ENCODE peak calls at places on chromosome 4, in six cellular contexts. F is IMR-90, Q is Karpas-422, M is K562, V is mesenchymal stem cell, C is fibroblast of lung. I is an unnamed sample.

GRCh38 chr4:33649015-33649414 is 2595.3 kb downstream of the ARAP2 start:
- DNase-seq in M (no peak), C (peak; percentile 9), F (peak; percentile 5), Q (no peak), V (peak; percentile 67), I (no peak)

GRCh38 chr4:16140520-16141249 is 56.9 kb upstream of the PROM1 start:
- DNase-seq in V (peak; percentile 87), Q (no peak), C (peak; percentile 99), M (no peak), F (peak; percentile 68), I (no peak)

GRCh38 chr4:170025523-170026252 is 507 bp downstream of the MFAP3L start:
- DNase-seq in V (no peak), M (no peak), F (no peak), Q (no peak), C (no peak), I (no peak)

GRCh38 chr4:42892413-42892812 is at the start of gene GRXCR1:
- DNase-seq in C (no peak), F (no peak), V (no peak), M (no peak), Q (no peak), I (no peak)

GRCh38 chr4:86013623-86014022 is 346.2 kb downstream of the MAPK10 start:
- DNase-seq in C (peak; percentile 82), F (peak; percentile 69), M (no peak), V (no peak), Q (no peak), I (no peak)

GRCh38 chr4:89587364-89587763 is 249.6 kb downstream of the SNCA start:
- DNase-seq in F (no peak), Q (no peak), C (no peak), M (no peak), V (no peak), I (no peak)

GRCh38 chr4:153787156-153787555 is 1.7 kb downstream of the SFRP2 start:
- DNase-seq in C (no peak), F (no peak), Q (no peak), V (no peak), M (no peak), I (no peak)

GRCh38 chr4:37662861-37663390 is 23.2 kb downstream of the RELL1 start:
- DNase-seq in F (peak; percentile 13), Q (no peak), V (peak; percentile 63), M (no peak), C (peak; percentile 56), I (no peak)

GRCh38 chr4:158496030-158496741 is 25.5 kb upstream of the RXFP1 start:
- DNase-seq in V (no peak), M (peak; percentile 27), F (no peak), C (no peak), Q (peak; percentile 85), I (peak; percentile 38)

GRCh38 chr4:51906167-51906647 is 63.3 kb downstream of the DCUN1D4 start:
- DNase-seq in M (no peak), Q (peak; percentile 80), V (peak; percentile 6), C (peak; percentile 49), F (peak; percentile 47), I (no peak)

GRCh38 chr4:123930971-123931370 is 534.4 kb downstream of the SPRY1 start:
- DNase-seq in V (peak; percentile 26), F (peak; percentile 12), M (no peak), C (no peak), Q (no peak), I (no peak)

GRCh38 chr4:168656055-168656660 is 159.3 kb downstream of the PALLD start:
- DNase-seq in V (peak; percentile 58), Q (no peak), M (no peak), C (peak; percentile 93), F (peak; percentile 94), I (no peak)

GRCh38 chr4:166816901-166817300 is 417.4 kb downstream of the SPOCK3 start:
- DNase-seq in V (peak; percentile 26), F (no peak), M (no peak), Q (no peak), C (peak; percentile 62), I (no peak)

GRCh38 chr4:7361256-7361655 is 73.5 kb downstream of the PSAPL1 start:
- DNase-seq in Q (no peak), F (no peak), V (no peak), C (no peak), M (no peak), I (no peak)
- H3K9ac ChIP-seq in Q (no peak overlapping the region), F (no peak overlapping the region), V (no peak overlapping the region), C (no peak overlapping the region), M (no peak overlapping the region), I (no peak overlapping the region)

DNA sequence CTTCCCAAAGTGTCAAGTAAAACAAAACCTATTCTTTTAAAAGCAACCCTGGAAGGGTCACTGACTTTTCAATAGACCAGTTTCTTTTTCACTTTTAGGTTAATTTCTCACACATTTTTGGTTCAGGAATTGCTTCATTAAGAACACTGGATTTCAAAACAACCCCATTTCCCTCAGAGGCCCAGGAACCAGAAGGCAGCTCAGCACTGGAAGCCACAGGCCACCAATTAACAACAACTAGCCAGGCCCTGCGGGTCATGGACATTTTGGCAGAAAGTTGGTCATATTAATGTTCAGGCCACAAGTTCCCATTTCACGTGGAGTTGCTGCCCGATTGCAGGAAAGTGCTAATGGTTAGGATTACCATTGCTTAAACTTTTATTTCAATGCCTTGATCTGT is 39.8 kb downstream of the HAND2 start:
- DNase-seq in C (no peak), F (no peak), Q (no peak), M (no peak), V (no peak), I (no peak)
- H2AFZ ChIP-seq in C (no peak overlapping the region), F (no peak overlapping the region), Q (no peak overlapping the region), M (no peak overlapping the region), V (no peak overlapping the region), I (no peak overlapping the region)

DNA sequence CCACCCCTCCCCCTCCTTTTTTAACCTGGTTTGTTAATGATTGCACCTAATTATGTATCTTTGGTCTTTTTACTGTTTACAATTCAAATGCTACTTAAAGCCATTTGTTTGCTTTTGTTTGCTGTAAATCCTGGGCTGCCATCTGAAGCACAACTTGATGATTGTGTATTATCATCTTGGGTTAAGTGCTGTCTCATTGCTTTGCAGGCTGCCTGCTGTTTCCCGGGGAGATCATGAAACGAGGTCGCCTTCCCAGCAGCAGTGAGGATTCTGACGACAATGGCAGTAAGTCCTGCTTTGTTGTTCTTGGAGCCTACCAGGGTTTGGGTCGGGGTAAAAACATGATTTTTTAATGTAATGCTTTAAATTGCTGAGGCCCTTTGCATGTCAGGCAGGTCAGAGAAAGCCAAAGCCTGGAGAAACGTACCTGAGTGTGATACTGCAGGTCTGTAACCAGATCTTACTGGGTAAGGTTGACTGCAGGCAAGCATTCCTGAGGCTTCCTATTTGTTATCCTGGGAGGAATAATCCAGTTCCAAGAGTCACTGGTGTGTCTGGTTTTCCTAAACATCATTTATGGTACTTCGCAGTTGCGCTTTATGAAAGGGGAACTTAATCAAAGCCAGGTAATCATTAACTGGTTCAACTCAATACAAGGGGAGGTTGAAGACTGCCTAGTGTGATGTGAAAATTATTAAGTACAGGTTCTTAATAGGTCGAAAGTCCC is 22.2 kb downstream of the JADE1 start:
- DNase-seq in V (peak; percentile 71), Q (no peak), F (peak; percentile 57), M (no peak), C (peak; percentile 58), I (no peak)
- H3K4me3 ChIP-seq in V (no peak overlapping the region), Q (no peak overlapping the region), F (no peak overlapping the region), M (no peak overlapping the region), C (no peak overlapping the region), I (no peak overlapping the region)

GRCh38 chr4:142284402-142285221 is 561.5 kb downstream of the INPP4B start:
- DNase-seq in M (no peak), Q (no peak), V (no peak), C (no peak), F (no peak), I (no peak)

GRCh38 chr4:142285222-142285583 is 560.9 kb downstream of the INPP4B start:
- DNase-seq in M (no peak), F (no peak), C (no peak), Q (no peak), V (no peak), I (no peak)

GRCh38 chr4:142278663-142279062 is 567.4 kb downstream of the INPP4B start:
- DNase-seq in Q (no peak), M (no peak), F (no peak), V (no peak), C (no peak), I (no peak)

GRCh38 chr4:142282870-142283431 is 563.1 kb downstream of the INPP4B start:
- DNase-seq in F (no peak), M (no peak), C (no peak), V (peak; percentile 12), Q (peak; percentile 57), I (no peak)

GRCh38 chr4:142281999-142282398 is 564.1 kb downstream of the INPP4B start:
- DNase-seq in Q (no peak), C (no peak), M (no peak), V (no peak), F (no peak), I (no peak)
- H3K9ac ChIP-seq in Q (no peak overlapping the region), C (no peak overlapping the region), M (no peak overlapping the region), V (no peak overlapping the region), F (no peak overlapping the region), I (no peak overlapping the region)

DNA sequence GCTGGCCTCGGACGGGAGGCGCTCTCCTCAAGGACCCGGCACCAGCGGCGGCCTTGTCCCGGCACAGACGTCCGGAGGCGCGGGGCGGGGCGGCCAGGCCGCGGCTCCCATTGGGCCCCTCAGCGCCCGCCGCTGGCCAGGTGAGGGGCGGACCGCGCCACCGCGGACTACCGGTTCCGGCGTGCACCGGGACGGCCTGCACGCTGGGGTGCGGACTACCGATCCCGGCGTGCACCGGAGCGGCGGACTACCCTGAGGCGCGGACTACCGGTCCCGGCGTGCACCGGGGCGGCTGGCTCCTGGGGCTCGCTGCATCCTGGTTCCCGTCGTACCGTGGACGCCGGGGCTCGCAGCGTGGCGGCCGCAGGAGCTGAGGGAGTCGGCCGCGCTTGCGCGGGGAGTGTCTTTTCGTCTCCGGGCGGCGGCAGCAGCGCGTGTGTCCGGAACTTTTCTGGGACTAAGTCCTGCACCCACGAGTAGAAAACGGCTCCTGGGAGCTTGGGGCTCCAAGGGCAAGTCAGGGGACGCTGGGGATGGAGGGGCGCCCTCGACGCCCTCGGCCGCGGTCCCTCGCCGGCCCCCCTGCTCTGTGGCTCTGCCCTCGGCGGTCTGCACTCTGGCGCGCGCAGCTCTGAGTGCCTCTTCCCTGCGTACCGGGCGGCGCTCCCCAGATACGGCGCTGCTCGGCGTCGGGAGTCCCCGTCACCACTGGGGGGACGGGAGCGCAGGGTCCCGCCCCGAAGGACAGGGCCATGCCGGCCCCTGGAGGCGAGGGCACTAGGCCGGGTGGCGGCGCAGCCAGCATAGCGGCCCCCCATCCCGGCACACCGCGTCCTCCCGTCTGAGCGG is at the start of gene LETM1:
- DNase-seq in M (peak; percentile 91), F (peak; percentile 95), Q (peak; percentile 95), C (peak; percentile 94), V (peak; percentile 91), I (peak; percentile 94)
- H2AFZ ChIP-seq in M (peak within 1 kb of the TSS; percentile 96), F (peak within 1 kb of the TSS; percentile 95), Q (peak within 1 kb of the TSS; percentile 89), C (peak within 1 kb of the TSS; percentile 71), V (peak within 1 kb of the TSS; percentile 98), I (peak within 1 kb of the TSS; percentile 80)

DNA sequence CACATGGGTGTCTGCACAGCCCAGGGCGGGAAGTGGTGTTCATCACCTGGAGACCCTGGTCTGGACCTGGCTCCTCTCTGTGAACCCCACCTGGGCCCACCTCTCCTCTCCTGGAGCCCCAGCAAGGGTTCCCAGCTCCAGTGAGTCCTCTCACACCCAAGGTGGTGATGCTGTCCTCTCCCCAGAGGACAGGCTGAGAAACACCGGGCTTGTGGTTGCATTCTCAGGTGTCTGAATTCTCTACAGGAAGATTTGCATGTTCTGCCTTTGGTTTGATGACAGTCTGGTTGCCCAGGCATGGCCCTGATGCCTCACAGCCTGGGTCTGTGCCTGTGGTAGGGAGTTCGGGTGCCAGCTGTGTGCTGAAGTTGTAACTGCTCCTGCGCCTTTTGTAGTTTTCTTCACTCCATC is 3.8 kb downstream of the MAEA start:
- DNase-seq in F (no peak), V (no peak), C (no peak), Q (peak; percentile 65), M (no peak), I (no peak)
- H3K4me3 ChIP-seq in F (no peak overlapping the region), V (no peak overlapping the region), C (no peak overlapping the region), Q (no peak overlapping the region), M (no peak overlapping the region), I (no peak overlapping the region)

I was measured in MM.1S.